ENCODE peak calls at places on chromosome 12, in five cellular contexts. One of them, this sample, is unnamed.

GRCh38 chr12:126890097-126890496 is 1376.9 kb upstream of the TMEM132C start:
- DNase-seq in cardiac muscle cell: no peak
- DNase-seq in body of pancreas: no peak
- DNase-seq in pancreas: no peak
- DNase-seq in fibroblast of lung: no peak
- DNase-seq in this sample: no peak

GRCh38 chr12:117189725-117190209 is 503 bp downstream of the FBXO21 start:
- DNase-seq in cardiac muscle cell: peak
- DNase-seq in body of pancreas: peak
- DNase-seq in pancreas: peak
- DNase-seq in fibroblast of lung: peak
- DNase-seq in this sample: peak

GRCh38 chr12:92297405-92297804 is 151.8 kb upstream of the BTG1 start:
- DNase-seq in cardiac muscle cell: no peak
- DNase-seq in body of pancreas: no peak
- DNase-seq in pancreas: no peak
- DNase-seq in fibroblast of lung: no peak
- DNase-seq in this sample: no peak

GRCh38 chr12:666066-666465 is 2.8 kb upstream of the NINJ2 start:
- DNase-seq in cardiac muscle cell: no peak
- DNase-seq in body of pancreas: no peak
- DNase-seq in pancreas: no peak
- DNase-seq in fibroblast of lung: no peak
- DNase-seq in this sample: no peak

GRCh38 chr12:49761677-49762467 is 20.5 kb downstream of the TMBIM6 start:
- DNase-seq in cardiac muscle cell: no peak
- DNase-seq in body of pancreas: no peak
- DNase-seq in pancreas: no peak
- DNase-seq in fibroblast of lung: no peak
- DNase-seq in this sample: no peak

GRCh38 chr12:29863665-29864064 is 79.9 kb upstream of the TMTC1 start:
- DNase-seq in cardiac muscle cell: no peak
- DNase-seq in body of pancreas: no peak
- DNase-seq in pancreas: no peak
- DNase-seq in fibroblast of lung: no peak
- DNase-seq in this sample: no peak

GRCh38 chr12:18355429-18355828 is 94.1 kb downstream of the PIK3C2G start:
- DNase-seq in cardiac muscle cell: no peak
- DNase-seq in body of pancreas: no peak
- DNase-seq in pancreas: no peak
- DNase-seq in fibroblast of lung: no peak
- DNase-seq in this sample: no peak

GRCh38 chr12:131702573-131702877 is 8.4 kb upstream of the SFSWAP start:
- DNase-seq in cardiac muscle cell: no peak
- DNase-seq in body of pancreas: no peak
- DNase-seq in pancreas: no peak
- DNase-seq in fibroblast of lung: no peak
- DNase-seq in this sample: no peak

GRCh38 chr12:88391556-88391955 is 188.7 kb downstream of the KITLG start:
- DNase-seq in cardiac muscle cell: peak
- DNase-seq in body of pancreas: no peak
- DNase-seq in pancreas: no peak
- DNase-seq in fibroblast of lung: peak
- DNase-seq in this sample: peak

GRCh38 chr12:29164477-29165163 is 15.5 kb downstream of the FAR2 start:
- DNase-seq in cardiac muscle cell: peak
- DNase-seq in body of pancreas: no peak
- DNase-seq in pancreas: no peak
- DNase-seq in fibroblast of lung: peak
- DNase-seq in this sample: peak

GRCh38 chr12:9034095-9034494 is 44.7 kb downstream of the KLRG1 start:
- DNase-seq in cardiac muscle cell: no peak
- DNase-seq in body of pancreas: no peak
- DNase-seq in pancreas: no peak
- DNase-seq in fibroblast of lung: no peak
- DNase-seq in this sample: no peak

GRCh38 chr12:3973939-3974644 is 100.9 kb upstream of the PARP11 start:
- DNase-seq in cardiac muscle cell: no peak
- DNase-seq in body of pancreas: peak
- DNase-seq in pancreas: no peak
- DNase-seq in fibroblast of lung: no peak
- DNase-seq in this sample: no peak

GRCh38 chr12:90959538-90960139 is 4.7 kb upstream of the CCER1 start:
- DNase-seq in cardiac muscle cell: peak
- DNase-seq in body of pancreas: peak
- DNase-seq in pancreas: no peak
- DNase-seq in fibroblast of lung: peak
- DNase-seq in this sample: peak

GRCh38 chr12:43884683-43885410 is 49.0 kb downstream of the TMEM117 start:
- DNase-seq in cardiac muscle cell: no peak
- DNase-seq in body of pancreas: peak
- DNase-seq in pancreas: no peak
- DNase-seq in fibroblast of lung: no peak
- DNase-seq in this sample: no peak

GRCh38 chr12:56127485-56127887 is 581 bp upstream of the ESYT1 start:
- DNase-seq in cardiac muscle cell: no peak
- DNase-seq in body of pancreas: no peak
- DNase-seq in pancreas: no peak
- DNase-seq in fibroblast of lung: no peak
- DNase-seq in this sample: no peak

DNA sequence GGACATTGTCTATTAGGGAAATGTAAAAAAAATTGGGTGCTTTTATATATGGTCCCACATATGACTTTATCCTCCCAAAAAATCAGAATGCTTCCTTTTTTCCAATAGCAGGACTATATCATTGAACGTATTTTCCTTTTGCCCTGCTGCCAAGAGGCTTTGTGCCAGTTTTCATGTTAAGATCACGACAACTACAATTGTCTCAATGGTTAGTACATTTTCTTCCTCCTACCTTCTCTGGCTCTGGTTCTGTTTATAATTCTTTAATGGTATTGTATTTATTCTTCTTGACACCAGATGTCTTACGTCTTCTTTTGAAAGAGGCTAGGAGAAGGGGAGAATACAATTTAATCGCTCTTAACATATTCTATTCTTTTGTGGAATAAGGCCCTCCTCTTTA is 106.9 kb downstream of the ANO6 start:
- DNase-seq in cardiac muscle cell: no peak
- DNase-seq in body of pancreas: no peak
- DNase-seq in pancreas: no peak
- DNase-seq in fibroblast of lung: no peak
- DNase-seq in this sample: no peak
- H3K27ac ChIP-seq in cardiac muscle cell: no peak
- H3K27ac ChIP-seq in body of pancreas: no peak
- H3K27ac ChIP-seq in pancreas: no peak
- H3K27ac ChIP-seq in fibroblast of lung: no peak
- H3K27ac ChIP-seq in this sample: no peak

GRCh38 chr12:64566122-64566521 is 44.2 kb upstream of the RASSF3 start:
- DNase-seq in cardiac muscle cell: no peak
- DNase-seq in body of pancreas: no peak
- DNase-seq in pancreas: no peak
- DNase-seq in fibroblast of lung: no peak
- DNase-seq in this sample: no peak

GRCh38 chr12:64566882-64567517 is 43.3 kb upstream of the RASSF3 start:
- DNase-seq in cardiac muscle cell: no peak
- DNase-seq in body of pancreas: no peak
- DNase-seq in pancreas: no peak
- DNase-seq in fibroblast of lung: no peak
- DNase-seq in this sample: no peak

GRCh38 chr12:64569923-64570595 is 40.2 kb upstream of the RASSF3 start:
- DNase-seq in cardiac muscle cell: no peak
- DNase-seq in body of pancreas: no peak
- DNase-seq in pancreas: no peak
- DNase-seq in fibroblast of lung: peak
- DNase-seq in this sample: no peak

GRCh38 chr12:64567570-64567969 is 42.7 kb upstream of the RASSF3 start:
- DNase-seq in cardiac muscle cell: no peak
- DNase-seq in body of pancreas: no peak
- DNase-seq in pancreas: no peak
- DNase-seq in fibroblast of lung: no peak
- DNase-seq in this sample: no peak

GRCh38 chr12:64568313-64568712 is 42.0 kb upstream of the RASSF3 start:
- DNase-seq in cardiac muscle cell: no peak
- DNase-seq in body of pancreas: no peak
- DNase-seq in pancreas: no peak
- DNase-seq in fibroblast of lung: no peak
- DNase-seq in this sample: no peak
- H3K4me3 ChIP-seq in cardiac muscle cell: no peak
- H3K4me3 ChIP-seq in body of pancreas: no peak
- H3K4me3 ChIP-seq in pancreas: no peak
- H3K4me3 ChIP-seq in fibroblast of lung: no peak
- H3K4me3 ChIP-seq in this sample: no peak

DNA sequence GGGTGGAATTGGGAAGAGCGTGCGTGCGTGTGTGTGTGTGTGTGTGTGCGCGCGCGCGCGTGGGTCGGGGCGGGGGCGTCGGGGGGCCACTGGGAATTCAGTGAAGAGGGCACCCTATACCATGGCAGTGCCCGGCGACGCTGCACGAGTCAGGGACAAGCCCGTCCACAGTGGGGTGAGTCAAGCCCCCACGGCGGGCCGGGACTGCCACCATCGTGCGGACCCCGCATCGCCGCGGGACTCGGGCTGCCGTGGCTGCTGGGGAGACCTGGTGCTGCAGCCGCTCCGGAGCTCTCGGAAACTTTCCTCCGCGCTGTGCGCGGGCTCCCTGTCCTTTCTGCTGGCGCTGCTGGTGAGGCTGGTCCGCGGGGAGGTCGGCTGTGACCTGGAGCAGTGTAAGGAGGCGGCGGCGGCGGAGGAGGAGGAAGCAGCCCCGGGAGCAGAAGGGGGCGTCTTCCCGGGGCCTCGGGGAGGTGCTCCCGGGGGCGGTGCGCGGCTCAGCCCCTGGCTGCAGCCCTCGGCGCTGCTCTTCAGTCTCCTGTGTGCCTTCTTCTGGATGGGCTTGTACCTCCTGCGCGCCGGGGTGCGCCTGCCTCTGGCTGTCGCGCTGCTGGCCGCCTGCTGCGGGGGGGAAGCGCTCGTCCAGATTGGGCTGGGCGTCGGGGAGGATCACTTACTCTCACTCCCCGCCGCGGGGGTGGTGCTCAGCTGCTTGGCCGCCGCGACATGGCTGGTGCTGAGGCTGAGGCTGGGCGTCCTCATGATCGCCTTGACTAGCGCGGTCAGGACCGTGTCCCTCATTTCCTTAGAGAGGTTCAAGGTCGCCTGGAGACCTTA is 1.0 kb downstream of the PDE3A start:
- DNase-seq in cardiac muscle cell: peak
- DNase-seq in body of pancreas: peak
- DNase-seq in pancreas: peak
- DNase-seq in fibroblast of lung: peak
- DNase-seq in this sample: peak
- TF ChIP-seq CTCF in cardiac muscle cell: no peak
- TF ChIP-seq CTCF in body of pancreas: peak
- TF ChIP-seq CTCF in pancreas: no peak
- TF ChIP-seq CTCF in fibroblast of lung: no peak
- TF ChIP-seq CTCF in this sample: peak

GRCh38 chr12:121576851-121577391 is 3.9 kb downstream of the KDM2B start:
- DNase-seq in cardiac muscle cell: peak
- DNase-seq in body of pancreas: no peak
- DNase-seq in pancreas: no peak
- DNase-seq in fibroblast of lung: peak
- DNase-seq in this sample: peak
- H3K27ac ChIP-seq in cardiac muscle cell: peak
- H3K27ac ChIP-seq in body of pancreas: no peak
- H3K27ac ChIP-seq in pancreas: no peak
- H3K27ac ChIP-seq in fibroblast of lung: peak
- H3K27ac ChIP-seq in this sample: peak

GRCh38 chr12:58918475-58918874 is 1.8 kb downstream of the LRIG3 start:
- DNase-seq in cardiac muscle cell: no peak
- DNase-seq in body of pancreas: no peak
- DNase-seq in pancreas: no peak
- DNase-seq in fibroblast of lung: peak
- DNase-seq in this sample: no peak

GRCh38 chr12:58917699-58918334 is 2.5 kb downstream of the LRIG3 start:
- DNase-seq in cardiac muscle cell: no peak
- DNase-seq in body of pancreas: no peak
- DNase-seq in pancreas: no peak
- DNase-seq in fibroblast of lung: peak
- DNase-seq in this sample: peak

GRCh38 chr12:58915634-58916033 is 4.7 kb downstream of the LRIG3 start:
- DNase-seq in cardiac muscle cell: peak
- DNase-seq in body of pancreas: peak
- DNase-seq in pancreas: no peak
- DNase-seq in fibroblast of lung: peak
- DNase-seq in this sample: peak

GRCh38 chr12:58916153-58916709 is 4.1 kb downstream of the LRIG3 start:
- DNase-seq in cardiac muscle cell: no peak
- DNase-seq in body of pancreas: no peak
- DNase-seq in pancreas: no peak
- DNase-seq in fibroblast of lung: no peak
- DNase-seq in this sample: no peak

DNA sequence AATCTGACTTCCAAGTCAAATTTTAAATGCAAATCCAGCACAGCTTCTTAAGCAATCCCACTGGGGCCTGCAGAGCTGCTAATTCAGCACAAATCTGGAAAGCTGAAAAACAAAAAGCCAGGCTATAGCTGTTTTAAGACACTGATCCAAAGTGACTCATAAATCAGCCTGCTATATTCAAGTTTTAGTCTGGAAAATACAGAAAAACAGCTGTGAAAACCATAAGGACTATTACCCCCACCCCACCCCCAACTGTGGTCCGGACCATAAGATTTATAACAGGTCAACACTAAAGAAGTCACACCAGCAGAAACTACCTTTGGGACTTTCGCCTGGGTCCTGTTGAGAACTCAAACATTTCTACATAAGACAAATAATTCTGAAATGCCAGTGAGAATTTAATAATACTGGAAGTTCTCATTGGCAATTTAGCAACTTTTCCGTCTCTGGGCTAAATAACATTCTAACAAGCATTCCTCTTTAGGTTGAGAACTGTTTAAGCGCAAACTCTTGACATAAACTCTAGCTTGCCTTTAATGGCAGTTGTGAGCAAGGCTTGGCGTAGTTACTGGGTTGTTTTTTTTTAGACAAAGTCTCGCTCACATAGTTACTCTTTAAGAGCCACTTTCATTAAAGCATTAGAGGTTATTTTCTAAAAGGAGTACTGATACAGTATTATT is 3.3 kb downstream of the LRIG3 start:
- DNase-seq in cardiac muscle cell: peak
- DNase-seq in body of pancreas: no peak
- DNase-seq in pancreas: no peak
- DNase-seq in fibroblast of lung: peak
- DNase-seq in this sample: peak
- H3K4me3 ChIP-seq in cardiac muscle cell: peak
- H3K4me3 ChIP-seq in body of pancreas: no peak
- H3K4me3 ChIP-seq in pancreas: peak
- H3K4me3 ChIP-seq in fibroblast of lung: peak
- H3K4me3 ChIP-seq in this sample: peak

DNA sequence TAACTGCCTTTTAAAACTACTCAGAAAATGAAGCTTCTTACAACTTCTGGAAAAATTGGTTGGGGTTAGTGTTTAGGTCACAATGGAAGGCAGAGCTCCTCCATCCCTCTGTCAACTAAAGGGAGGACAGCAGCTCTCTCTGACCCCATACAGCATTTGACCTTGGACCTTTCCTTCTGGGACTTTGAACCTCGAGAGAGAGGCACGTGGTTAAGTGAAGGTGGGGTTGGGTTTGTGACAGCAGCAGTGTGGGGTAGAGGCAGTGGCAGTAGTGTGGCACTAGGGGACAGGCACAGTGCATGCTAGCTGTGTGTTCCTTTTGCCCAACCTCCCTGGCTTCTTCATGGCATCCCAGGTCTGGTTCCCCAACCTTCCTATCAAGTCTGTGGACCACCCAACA is 9.4 kb upstream of the C12orf75 start:
- DNase-seq in cardiac muscle cell: no peak
- DNase-seq in body of pancreas: no peak
- DNase-seq in pancreas: no peak
- DNase-seq in fibroblast of lung: no peak
- DNase-seq in this sample: no peak
- TF ChIP-seq CTCF in cardiac muscle cell: no peak
- TF ChIP-seq CTCF in body of pancreas: no peak
- TF ChIP-seq CTCF in pancreas: no peak
- TF ChIP-seq CTCF in fibroblast of lung: no peak
- TF ChIP-seq CTCF in this sample: no peak

This sample was measured in brain microvascular endothelial cell.